ENCODE peak calls at places on chromosomes 1 and 21, in six cellular contexts. O is H9, G is mesendoderm, N is neuronal stem cell, X is IMR-90, U is H1. L is an unnamed sample.

GRCh38 chr1:227949954-227950734 is 2.4 kb upstream of the WNT9A start:
- DNase-seq in O (no peak), G (no peak), N (no peak), X (no peak), U (no peak), L (no peak)

GRCh38 chr1:158060001-158060400 is 66.6 kb downstream of the KIRREL1 start:
- DNase-seq in O (peak; percentile 67), G (peak; percentile 95), N (peak; percentile 46), X (no peak), U (no peak), L (no peak)

GRCh38 chr21:44926364-44927101 is 5.8 kb upstream of the ITGB2 start:
- DNase-seq in O (no peak), G (no peak), N (no peak), X (peak; percentile 29), U (no peak), L (no peak)

GRCh38 chr1:247373721-247374141 is 42.1 kb upstream of the ZNF496 start:
- DNase-seq in O (peak; percentile 85), G (peak; percentile 91), N (peak; percentile 30), X (peak; percentile 32), U (peak; percentile 89), L (no peak)

GRCh38 chr1:3494321-3495308 is 40.1 kb downstream of the ARHGEF16 start:
- DNase-seq in O (no peak), G (no peak), N (no peak), X (no peak), U (no peak), L (no peak)

GRCh38 chr1:19220080-19220846 is 10.2 kb upstream of the UBR4 start:
- DNase-seq in O (no peak), G (no peak), N (no peak), X (no peak), U (no peak), L (no peak)

GRCh38 chr21:33567914-33568313 is 20.6 kb downstream of the DONSON start:
- DNase-seq in O (no peak), G (no peak), N (no peak), X (no peak), U (no peak), L (no peak)

GRCh38 chr21:17476006-17476405 is 36.8 kb upstream of the CXADR start:
- DNase-seq in O (no peak), G (no peak), N (no peak), X (no peak), U (no peak), L (no peak)

GRCh38 chr1:220791287-220791686 is 4.6 kb downstream of the MTARC1 start:
- DNase-seq in O (no peak), G (no peak), N (no peak), X (no peak), U (no peak), L (no peak)

GRCh38 chr1:203299180-203299579 is 6.1 kb upstream of the BTG2 start:
- DNase-seq in O (no peak), G (no peak), N (no peak), X (no peak), U (no peak), L (no peak)

GRCh38 chr1:38000529-38001453 is 4.5 kb downstream of the FHL3 start:
- DNase-seq in O (peak; percentile 64), G (peak; percentile 94), N (no peak), X (peak; percentile 87), U (peak; percentile 56), L (peak; percentile 89)

GRCh38 chr1:10866314-10867091 is 70.1 kb upstream of the CASZ1 start:
- DNase-seq in O (peak; percentile 68), G (peak; percentile 51), N (no peak), X (peak; percentile 48), U (peak; percentile 74), L (peak; percentile 22)

DNA sequence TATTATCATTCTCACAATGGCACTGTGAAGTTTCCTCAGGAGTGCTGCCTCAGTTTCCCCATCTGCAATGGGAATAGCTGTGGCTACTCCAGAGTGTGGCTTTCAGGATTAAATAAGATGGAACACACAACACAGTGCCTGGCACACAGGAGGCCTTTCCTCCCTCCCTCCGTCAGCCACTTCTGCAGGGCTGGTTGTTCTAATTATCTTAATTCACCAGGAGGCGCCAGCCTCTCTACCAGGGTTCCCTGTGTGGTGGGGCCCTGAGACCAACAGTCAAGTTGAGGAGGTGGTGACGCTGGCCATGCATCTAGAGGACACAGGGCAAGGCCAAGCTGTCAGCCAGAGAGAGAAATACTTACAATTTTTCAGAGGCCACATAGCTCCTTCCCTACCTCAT is 6.3 kb upstream of the FOXO6 start:
- DNase-seq in O (peak; percentile 41), G (no peak), N (no peak), X (no peak), U (peak; percentile 53), L (no peak)
- H2BK120ac ChIP-seq in O (no peak overlapping the region), G (no peak overlapping the region), N (no peak overlapping the region), X (no peak overlapping the region), U (no peak overlapping the region), L (no peak overlapping the region)

GRCh38 chr1:92756537-92756936 is 28.4 kb downstream of the EVI5 start:
- DNase-seq in O (no peak), G (no peak), N (no peak), X (peak; percentile 41), U (no peak), L (no peak)

GRCh38 chr1:92764116-92764515 is 20.8 kb downstream of the EVI5 start:
- DNase-seq in O (no peak), G (no peak), N (no peak), X (no peak), U (no peak), L (no peak)

GRCh38 chr1:92755541-92756351 is 29.2 kb downstream of the EVI5 start:
- DNase-seq in O (no peak), G (no peak), N (no peak), X (peak; percentile 72), U (no peak), L (no peak)

GRCh38 chr1:92762355-92762754 is 22.6 kb downstream of the EVI5 start:
- DNase-seq in O (no peak), G (no peak), N (no peak), X (no peak), U (no peak), L (no peak)

DNA sequence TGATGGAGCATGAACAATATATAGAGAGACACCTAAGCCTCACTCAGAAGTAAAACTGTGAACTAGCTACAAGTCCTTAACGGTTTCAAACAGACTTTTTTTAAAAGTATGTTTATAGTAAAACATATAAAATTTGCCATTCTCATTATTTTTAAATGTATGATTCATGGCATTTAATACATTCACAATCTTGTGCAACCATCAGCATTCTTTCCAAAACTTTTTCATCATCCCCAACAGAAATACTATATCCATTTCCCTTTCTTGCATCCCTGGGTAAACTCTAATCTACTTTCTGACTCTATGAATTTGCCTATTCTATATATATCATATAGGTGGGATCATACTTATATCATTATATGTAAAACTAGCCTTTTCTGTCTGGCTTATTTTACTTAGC is 25.5 kb downstream of the EVI5 start:
- DNase-seq in O (no peak), G (no peak), N (no peak), X (peak; percentile 61), U (no peak), L (no peak)
- H2BK120ac ChIP-seq in O (no peak overlapping the region), G (no peak overlapping the region), N (no peak overlapping the region), X (no peak overlapping the region), U (no peak overlapping the region), L (no peak overlapping the region)

GRCh38 chr1:156420209-156421061 is 51.4 kb downstream of the RHBG start:
- DNase-seq in O (peak; percentile 41), G (peak; percentile 49), N (no peak), X (no peak), U (peak; percentile 80), L (no peak)
- H2BK120ac ChIP-seq in O (no peak overlapping the region), G (no peak overlapping the region), N (no peak overlapping the region), X (no peak overlapping the region), U (no peak overlapping the region), L (no peak overlapping the region)

GRCh38 chr1:162560303-162561036 is 1.1 kb upstream of the UAP1 start:
- DNase-seq in O (peak; percentile 26), G (peak; percentile 35), N (no peak), X (no peak), U (no peak), L (peak; percentile 32)

GRCh38 chr1:162557536-162557935 is 4.0 kb upstream of the UAP1 start:
- DNase-seq in O (no peak), G (no peak), N (no peak), X (no peak), U (no peak), L (no peak)

GRCh38 chr1:162561616-162562451 is at the start of gene UAP1:
- DNase-seq in O (peak; percentile 27), G (peak; percentile 11), N (no peak), X (no peak), U (peak; percentile 56), L (no peak)

GRCh38 chr1:162562452-162562828 is 918 bp downstream of the UAP1 start:
- DNase-seq in O (no peak), G (peak; percentile 4), N (no peak), X (peak; percentile 65), U (no peak), L (peak; percentile 57)

GRCh38 chr1:162561037-162561615 is 396 bp upstream of the UAP1 start:
- DNase-seq in O (peak; percentile 98), G (peak; percentile 98), N (peak; percentile 97), X (peak; percentile 96), U (peak; percentile 98), L (peak; percentile 97)
- H2BK120ac ChIP-seq in O (no peak overlapping the region), G (no peak overlapping the region), N (no peak overlapping the region), X (peak overlapping the region; percentile 80), U (no peak overlapping the region), L (no peak overlapping the region)

DNA sequence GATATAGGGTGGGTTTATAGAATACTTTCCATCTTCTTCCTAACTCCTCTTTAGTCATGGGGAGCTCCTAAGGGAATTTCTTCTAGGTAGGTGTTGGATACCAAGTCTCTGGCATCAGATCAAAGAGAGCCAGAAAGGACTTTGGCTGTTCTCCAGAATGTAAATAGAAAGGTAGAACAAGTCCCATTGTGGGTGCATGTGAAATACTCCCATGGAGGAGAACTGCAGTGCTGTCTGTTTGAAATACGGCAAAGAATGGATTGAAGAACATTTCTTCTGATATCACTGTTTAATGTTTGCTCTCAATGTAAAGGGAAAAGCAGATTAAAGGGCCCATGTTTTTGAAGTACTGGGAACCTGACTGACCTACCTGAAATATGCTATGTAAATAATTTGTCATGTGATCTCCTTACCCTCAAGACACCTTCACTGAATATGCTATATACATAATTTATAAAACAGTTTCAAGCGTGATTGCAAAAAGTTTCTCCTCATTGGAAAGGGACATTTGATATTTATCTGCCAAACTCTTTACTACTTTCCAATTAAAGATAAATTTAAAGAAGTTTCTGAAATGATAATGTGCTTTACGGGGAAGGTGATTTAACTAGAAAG is 65.9 kb downstream of the LAMC1 start:
- DNase-seq in O (no peak), G (no peak), N (no peak), X (no peak), U (no peak), L (no peak)
- H2BK120ac ChIP-seq in O (no peak overlapping the region), G (no peak overlapping the region), N (no peak overlapping the region), X (no peak overlapping the region), U (no peak overlapping the region), L (no peak overlapping the region)

GRCh38 chr1:117093091-117093534 is 28.4 kb downstream of the TRIM45 start:
- DNase-seq in O (peak; percentile 50), G (peak; percentile 90), N (peak; percentile 23), X (peak; percentile 100), U (no peak), L (peak; percentile 99)
- H2BK120ac ChIP-seq in O (no peak overlapping the region), G (no peak overlapping the region), N (no peak overlapping the region), X (peak overlapping the region; percentile 86), U (no peak overlapping the region), L (no peak overlapping the region)

GRCh38 chr1:98661544-98662353 is at the start of gene SNX7:
- DNase-seq in O (peak; percentile 79), G (peak; percentile 86), N (peak; percentile 74), X (peak; percentile 69), U (peak; percentile 87), L (peak; percentile 80)
- H2BK120ac ChIP-seq in O (no peak within 1 kb of the TSS), G (no peak within 1 kb of the TSS), N (no peak within 1 kb of the TSS), X (peak within 1 kb of the TSS; percentile 82), U (peak within 1 kb of the TSS; percentile 43), L (peak within 1 kb of the TSS; percentile 97)

GRCh38 chr1:8152731-8153702 is 126.9 kb upstream of the ERRFI1 start:
- DNase-seq in O (no peak), G (no peak), N (no peak), X (no peak), U (no peak), L (no peak)
- H2BK120ac ChIP-seq in O (no peak overlapping the region), G (no peak overlapping the region), N (no peak overlapping the region), X (no peak overlapping the region), U (no peak overlapping the region), L (no peak overlapping the region)